ENCODE peak calls at places on chromosomes 13 and 19, in seven cellular contexts. F is HFF-Myc; H is CD8-positive, alpha-beta T cell; Y is right lobe of liver; K is cardiac muscle cell; A is adrenal gland; W is GM23248. D is an unnamed sample.
A peak's percentile ranks its signal among the peaks of the same experiment; 100 is the strongest.

GRCh38 chr13:39811051-39811450 is 155.6 kb downstream of the COG6 start:
- DNase-seq in F (no peak), H (no peak), Y (peak; percentile 22), K (no peak), A (no peak), W (no peak), D (no peak)

GRCh38 chr13:110677731-110678545 is 28.0 kb downstream of the CARS2 start:
- DNase-seq in F (no peak), H (no peak), Y (no peak), K (peak; percentile 13), A (peak; percentile 31), W (no peak), D (no peak)

GRCh38 chr19:35049456-35049855 is 7.9 kb downstream of the HPN start:
- DNase-seq in F (no peak), H (no peak), Y (no peak), K (no peak), A (no peak), W (peak; percentile 16), D (no peak)

GRCh38 chr19:1851581-1852293 is 3.5 kb upstream of the REXO1 start:
- DNase-seq in F (no peak), H (peak; percentile 69), Y (peak; percentile 37), K (no peak), A (peak; percentile 62), W (no peak), D (peak; percentile 10)

GRCh38 chr19:2188708-2189385 is 25.1 kb downstream of the DOT1L start:
- DNase-seq in F (no peak), H (no peak), Y (no peak), K (no peak), A (no peak), W (peak; percentile 88), D (no peak)

GRCh38 chr13:20400774-20401173 is 124.9 kb downstream of the CRYL1 start:
- DNase-seq in F (no peak), H (no peak), Y (no peak), K (peak; percentile 42), A (peak; percentile 11), W (peak; percentile 85), D (no peak)

GRCh38 chr13:96029002-96029401 is 24.2 kb downstream of the UGGT2 start:
- DNase-seq in F (no peak), H (no peak), Y (no peak), K (no peak), A (no peak), W (no peak), D (no peak)

GRCh38 chr19:45323671-45324081 is 1.0 kb upstream of the CKM start:
- DNase-seq in F (no peak), H (no peak), Y (no peak), K (no peak), A (no peak), W (peak; percentile 33), D (no peak)

GRCh38 chr13:79966039-79966438 is 374.9 kb downstream of the SPRY2 start:
- DNase-seq in F (no peak), H (no peak), Y (no peak), K (peak; percentile 33), A (no peak), W (peak; percentile 19), D (no peak)

GRCh38 chr19:2494084-2494446 is 18.1 kb downstream of the GADD45B start:
- DNase-seq in F (no peak), H (no peak), Y (no peak), K (peak; percentile 49), A (no peak), W (peak; percentile 97), D (peak; percentile 19)

GRCh38 chr13:73602295-73602694 is 531.9 kb downstream of the KLF12 start:
- DNase-seq in F (peak; percentile 2), H (no peak), Y (no peak), K (peak; percentile 30), A (no peak), W (peak; percentile 2), D (no peak)

GRCh38 chr19:39110263-39110967 is 15.2 kb upstream of the PAK4 start:
- DNase-seq in F (no peak), H (peak; percentile 83), Y (no peak), K (peak; percentile 33), A (peak; percentile 83), W (peak; percentile 62), D (peak; percentile 72)

GRCh38 chr13:110702591-110703526 is 3.1 kb downstream of the CARS2 start:
- DNase-seq in F (no peak), H (no peak), Y (no peak), K (peak; percentile 18), A (peak; percentile 56), W (peak; percentile 40), D (no peak)

GRCh38 chr13:100382787-100383186 is 205.8 kb downstream of the GGACT start:
- DNase-seq in F (no peak), H (no peak), Y (no peak), K (peak; percentile 35), A (no peak), W (peak; percentile 46), D (no peak)

GRCh38 chr13:21365574-21365973 is 93.5 kb downstream of the ZDHHC20 start:
- DNase-seq in F (no peak), H (peak; percentile 33), Y (no peak), K (no peak), A (no peak), W (no peak), D (no peak)

GRCh38 chr13:64482373-64482772 is 2747.8 kb downstream of the PCDH9 start:
- DNase-seq in F (no peak), H (no peak), Y (no peak), K (no peak), A (no peak), W (no peak), D (no peak)

GRCh38 chr19:39390460-39390758 is 497 bp downstream of the PAF1 start:
- DNase-seq in F (no peak), H (peak; percentile 74), Y (no peak), K (no peak), A (peak; percentile 90), W (peak; percentile 75), D (peak; percentile 75)

GRCh38 chr13:94122300-94122699 is 357.2 kb downstream of the DCT start:
- DNase-seq in F (no peak), H (no peak), Y (no peak), K (no peak), A (no peak), W (no peak), D (no peak)

GRCh38 chr19:38417544-38418506 is 8.2 kb downstream of the RASGRP4 start:
- DNase-seq in F (no peak), H (peak; percentile 53), Y (peak; percentile 68), K (peak; percentile 43), A (peak; percentile 63), W (peak; percentile 46), D (peak; percentile 68)

GRCh38 chr19:55253842-55254624 is 4.8 kb downstream of the PPP6R1 start:
- DNase-seq in F (no peak), H (peak; percentile 70), Y (no peak), K (no peak), A (no peak), W (no peak), D (peak; percentile 21)

GRCh38 chr13:34462843-34463242 is 479.2 kb upstream of the NBEA start:
- DNase-seq in F (no peak), H (no peak), Y (no peak), K (peak; percentile 38), A (no peak), W (peak; percentile 82), D (no peak)

GRCh38 chr19:54252243-54252642 is 4.8 kb downstream of the LILRB5 start:
- DNase-seq in F (no peak), H (no peak), Y (no peak), K (no peak), A (no peak), W (no peak), D (no peak)

GRCh38 chr19:3440082-3440481 is 40.2 kb downstream of the SMIM24 start:
- DNase-seq in F (no peak), H (peak; percentile 56), Y (no peak), K (peak; percentile 31), A (no peak), W (peak; percentile 44), D (peak; percentile 53)

GRCh38 chr19:15696654-15697194 is 23.8 kb downstream of the CYP4F12 start:
- DNase-seq in F (no peak), H (no peak), Y (no peak), K (no peak), A (no peak), W (no peak), D (no peak)

GRCh38 chr13:98810746-98811145 is 58.3 kb upstream of the SLC15A1 start:
- DNase-seq in F (no peak), H (no peak), Y (no peak), K (no peak), A (no peak), W (peak; percentile 3), D (no peak)

GRCh38 chr13:114161028-114161556 is 18.0 kb upstream of the CFAP97D2 start:
- DNase-seq in F (no peak), H (no peak), Y (no peak), K (no peak), A (no peak), W (no peak), D (no peak)

GRCh38 chr13:114164681-114165429 is 14.2 kb upstream of the CFAP97D2 start:
- DNase-seq in F (no peak), H (no peak), Y (no peak), K (no peak), A (no peak), W (no peak), D (no peak)

GRCh38 chr13:114164027-114164426 is 15.0 kb upstream of the CFAP97D2 start:
- DNase-seq in F (no peak), H (no peak), Y (no peak), K (no peak), A (no peak), W (no peak), D (no peak)

GRCh38 chr13:114162533-114162922 is 16.5 kb upstream of the CFAP97D2 start:
- DNase-seq in F (no peak), H (no peak), Y (no peak), K (no peak), A (no peak), W (no peak), D (no peak)

GRCh38 chr13:114161644-114162532 is 17.2 kb upstream of the CFAP97D2 start:
- DNase-seq in F (no peak), H (peak; percentile 57), Y (peak; percentile 52), K (peak; percentile 82), A (peak; percentile 64), W (peak; percentile 70), D (peak; percentile 38)
- H3K4me3 ChIP-seq in F (no peak overlapping the region), H (peak overlapping the region; percentile 16), Y (no peak overlapping the region), K (no peak overlapping the region), A (no peak overlapping the region), W (peak overlapping the region; percentile 58), D (no peak overlapping the region)

GRCh38 chr19:19627442-19627715 is 641 bp downstream of the LPAR2 start:
- DNase-seq in F (no peak), H (no peak), Y (no peak), K (no peak), A (no peak), W (no peak), D (no peak)
- H3K4me3 ChIP-seq in F (no peak overlapping the region), H (peak overlapping the region; percentile 70), Y (peak overlapping the region; percentile 31), K (peak overlapping the region; percentile 68), A (no peak overlapping the region), W (no peak overlapping the region), D (peak overlapping the region; percentile 44)

DNA sequence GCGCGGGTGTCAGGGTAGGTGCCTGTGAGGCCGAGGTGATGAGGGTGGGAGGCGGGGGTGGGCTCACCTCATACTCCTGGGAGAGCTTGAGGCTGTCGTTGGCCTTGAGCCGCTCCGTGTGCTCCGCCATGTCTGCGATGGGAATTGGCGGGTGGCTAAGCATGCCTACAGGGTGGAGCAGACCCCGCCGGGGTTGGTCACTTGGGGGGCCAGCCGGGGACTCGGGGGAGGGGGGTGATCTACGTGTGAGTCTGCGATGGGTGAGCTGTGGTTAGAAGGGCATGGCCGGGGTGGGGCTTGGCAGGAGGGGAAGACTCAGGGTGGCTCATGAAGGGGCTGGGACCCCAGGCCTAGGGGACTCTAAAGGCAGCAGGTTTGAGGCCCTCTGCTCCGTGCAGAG is 125.2 kb downstream of the PTPRS start:
- DNase-seq in F (no peak), H (no peak), Y (no peak), K (no peak), A (no peak), W (no peak), D (no peak)
- H3K4me3 ChIP-seq in F (no peak overlapping the region), H (no peak overlapping the region), Y (no peak overlapping the region), K (no peak overlapping the region), A (no peak overlapping the region), W (no peak overlapping the region), D (no peak overlapping the region)

GRCh38 chr19:6475321-6476108 is 6.1 kb downstream of the DENND1C start:
- DNase-seq in F (no peak), H (no peak), Y (no peak), K (no peak), A (no peak), W (no peak), D (peak; percentile 34)
- H3K4me3 ChIP-seq in F (no peak overlapping the region), H (no peak overlapping the region), Y (peak overlapping the region; percentile 35), K (peak overlapping the region; percentile 27), A (no peak overlapping the region), W (no peak overlapping the region), D (no peak overlapping the region)

D was measured in body of pancreas.